ENCODE peak calls at places on chromosomes 6 and 20, in four cellular contexts. M is nephron progenitor cell; X is M059J; P is stimulated activated CD4-positive, alpha-beta T cell treated with anti-CD3 and anti-CD28 coated beads, Interleukin-4, amount 100 ng/mL, for 24 hours. I is an unnamed sample.

GRCh38 chr20:63087872-63088680 is 81.3 kb upstream of the BHLHE23 start:
- DNase-seq in M (peak), X (no peak), P (no peak), I (peak)

GRCh38 chr6:22025468-22026159 is 271.2 kb downstream of the PRL start:
- DNase-seq in M (peak), X (peak), P (no peak), I (no peak)

GRCh38 chr6:27503436-27504030 is 30.6 kb upstream of the ZNF184 start:
- DNase-seq in M (peak), X (peak), P (peak), I (peak)

GRCh38 chr6:6315660-6316059 is 4.8 kb downstream of the F13A1 start:
- DNase-seq in M (peak), X (peak), P (peak), I (peak)

GRCh38 chr6:42103218-42103617 is 39.2 kb downstream of the C6orf132 start:
- DNase-seq in M (no peak), X (no peak), P (no peak), I (no peak)

GRCh38 chr20:33091147-33091546 is 11.7 kb downstream of the BPIFB4 start:
- DNase-seq in M (no peak), X (no peak), P (no peak), I (no peak)

GRCh38 chr20:1334761-1335160 is 5.8 kb upstream of the SDCBP2 start:
- DNase-seq in M (no peak), X (no peak), P (no peak), I (no peak)

GRCh38 chr20:3751664-3752385 is 15.7 kb downstream of the ADISSP start:
- DNase-seq in M (peak), X (no peak), P (peak), I (peak)

GRCh38 chr6:18507561-18507960 is 120.4 kb downstream of the RNF144B start:
- DNase-seq in M (no peak), X (no peak), P (no peak), I (no peak)

GRCh38 chr20:42779216-42779615 is 410.5 kb downstream of the PTPRT start:
- DNase-seq in M (no peak), X (peak), P (no peak), I (no peak)

GRCh38 chr20:60256811-60257210 is 298.6 kb downstream of the CDH26 start:
- DNase-seq in M (no peak), X (no peak), P (no peak), I (no peak)

GRCh38 chr20:63552481-63553249 is 1.3 kb upstream of the FNDC11 start:
- DNase-seq in M (no peak), X (peak), P (peak), I (no peak)

GRCh38 chr6:168948990-168949531 is 304.6 kb downstream of the THBS2 start:
- DNase-seq in M (no peak), X (no peak), P (no peak), I (no peak)

GRCh38 chr20:63215101-63216040 is 560 bp downstream of the YTHDF1 start:
- DNase-seq in M (peak), X (peak), P (peak), I (no peak)

GRCh38 chr6:111551521-111552231 is 54.0 kb downstream of the TRAF3IP2 start:
- DNase-seq in M (peak), X (peak), P (no peak), I (no peak)

GRCh38 chr20:3156811-3157619 is 2.6 kb downstream of the FASTKD5 start:
- DNase-seq in M (no peak), X (no peak), P (no peak), I (no peak)

GRCh38 chr6:28522594-28523557 is 2.8 kb upstream of the GPX5 start:
- DNase-seq in M (no peak), X (no peak), P (peak), I (no peak)

GRCh38 chr6:124999105-124999764 is 37.0 kb downstream of the RNF217 start:
- DNase-seq in M (no peak), X (no peak), P (no peak), I (no peak)

GRCh38 chr6:131116755-131117360 is 18.4 kb upstream of the AKAP7 start:
- DNase-seq in M (no peak), X (peak), P (no peak), I (no peak)

GRCh38 chr6:16481680-16482079 is 243.3 kb downstream of the GMPR start:
- DNase-seq in M (no peak), X (no peak), P (peak), I (no peak)

GRCh38 chr6:112225691-112226090 is 28.7 kb downstream of the LAMA4 start:
- DNase-seq in M (no peak), X (peak), P (no peak), I (no peak)

GRCh38 chr6:27862396-27863061 is 49.7 kb downstream of the OR2B2 start:
- DNase-seq in M (no peak), X (peak), P (no peak), I (no peak)

GRCh38 chr20:16011061-16011460 is 562.2 kb downstream of the KIF16B start:
- DNase-seq in M (no peak), X (no peak), P (no peak), I (no peak)

GRCh38 chr6:36660771-36661471 is 17.6 kb upstream of the CDKN1A start:
- DNase-seq in M (peak), X (no peak), P (no peak), I (peak)

GRCh38 chr6:5749016-5749665 is 257.6 kb downstream of the NRN1 start:
- DNase-seq in M (no peak), X (no peak), P (no peak), I (no peak)

GRCh38 chr6:125853740-125854139 is 63.0 kb downstream of the NCOA7 start:
- DNase-seq in M (no peak), X (no peak), P (no peak), I (no peak)

GRCh38 chr20:36491901-36492617 is 49.3 kb upstream of the MYL9 start:
- DNase-seq in M (no peak), X (peak), P (peak), I (no peak)

GRCh38 chr20:22282696-22283095 is 301.7 kb downstream of the FOXA2 start:
- DNase-seq in M (no peak), X (no peak), P (no peak), I (no peak)

GRCh38 chr6:33828764-33829731 is 25.2 kb upstream of the MLN start:
- DNase-seq in M (no peak), X (no peak), P (no peak), I (no peak)

GRCh38 chr20:35478804-35479472 is 23.5 kb downstream of the CEP250 start:
- DNase-seq in M (no peak), X (no peak), P (no peak), I (no peak)

GRCh38 chr20:23242556-23243180 is 107.9 kb upstream of the NXT1 start:
- DNase-seq in M (no peak), X (no peak), P (no peak), I (no peak)

GRCh38 chr20:62138204-62138543 is 5.0 kb downstream of the PSMA7 start:
- DNase-seq in M (no peak), X (no peak), P (no peak), I (no peak)

GRCh38 chr20:25863536-25864325 is 167.1 kb upstream of the ZNF337 start:
- DNase-seq in M (no peak), X (no peak), P (no peak), I (no peak)

GRCh38 chr20:53926428-53927028 is 143.9 kb downstream of the BCAS1 start:
- DNase-seq in M (no peak), X (peak), P (peak), I (no peak)

GRCh38 chr20:38217791-38218565 is 42.6 kb downstream of the KIAA1755 start:
- DNase-seq in M (no peak), X (peak), P (no peak), I (peak)

GRCh38 chr6:152605901-152606390 is 31.2 kb downstream of the SYNE1 start:
- DNase-seq in M (no peak), X (no peak), P (no peak), I (no peak)

GRCh38 chr20:51583499-51583898 is 41.0 kb upstream of the NFATC2 start:
- DNase-seq in M (no peak), X (no peak), P (no peak), I (no peak)

GRCh38 chr6:42451595-42452170 is at the start of gene TRERF1:
- DNase-seq in M (peak), X (peak), P (peak), I (peak)

GRCh38 chr6:19380287-19380686 is 456.9 kb upstream of the ID4 start:
- DNase-seq in M (no peak), X (peak), P (no peak), I (no peak)